ENCODE peak calls at places on chromosomes 7 and 10, in five cellular contexts. R, Y, S, J and E are unnamed samples. For H3K36me3 and H3K4me1, the result is how much of the 10 kb centered on the place peaks cover.

GRCh38 chr7:50268990-50269389 is 35.5 kb upstream of the IKZF1 start:
- DNase-seq in J (no peak), Y (no peak), R (no peak), S (no peak), E (no peak)

GRCh38 chr7:114879554-114879953 is 42.3 kb upstream of the MDFIC start:
- DNase-seq in Y (peak), J (no peak), S (no peak), R (peak), E (no peak)

GRCh38 chr7:27254625-27255024 is 12.0 kb downstream of the EVX1 start:
- DNase-seq in Y (no peak), S (no peak), J (no peak), R (peak), E (no peak)

GRCh38 chr7:121012919-121013318 is 24.4 kb downstream of the CPED1 start:
- DNase-seq in Y (no peak), J (no peak), R (no peak), S (no peak), E (no peak)

GRCh38 chr7:43465581-43466554 is 117.0 kb upstream of the STK17A start:
- DNase-seq in J (no peak), Y (no peak), S (no peak), R (peak), E (no peak)

GRCh38 chr10:58963723-58964124 is 212.7 kb upstream of the PHYHIPL start:
- DNase-seq in J (no peak), R (no peak), S (no peak), Y (no peak), E (no peak)

GRCh38 chr7:43508434-43508833 is 74.5 kb upstream of the STK17A start:
- DNase-seq in J (peak), Y (no peak), R (no peak), S (no peak), E (no peak)

GRCh38 chr10:59222788-59223187 is 46.3 kb downstream of the PHYHIPL start:
- DNase-seq in Y (peak), J (no peak), R (peak), S (no peak), E (no peak)

GRCh38 chr7:36280840-36281812 is 108.5 kb upstream of the ANLN start:
- DNase-seq in J (no peak), R (peak), Y (peak), S (peak), E (no peak)

GRCh38 chr10:86785021-86785420 is 28.6 kb downstream of the BMPR1A start:
- DNase-seq in S (no peak), R (no peak), J (no peak), Y (peak), E (no peak)

GRCh38 chr10:127006453-127006852 is 101.2 kb downstream of the DOCK1 start:
- DNase-seq in J (no peak), R (no peak), Y (no peak), S (no peak), E (no peak)

GRCh38 chr10:126997801-126998590 is 92.8 kb downstream of the DOCK1 start:
- DNase-seq in R (no peak), S (no peak), Y (no peak), J (no peak), E (no peak)

GRCh38 chr10:127003032-127003685 is 97.9 kb downstream of the DOCK1 start:
- DNase-seq in J (no peak), R (no peak), Y (no peak), S (no peak), E (no peak)

GRCh38 chr10:127000598-127000997 is 95.4 kb downstream of the DOCK1 start:
- DNase-seq in S (no peak), J (no peak), R (no peak), Y (no peak), E (no peak)
- H3K36me3 ChIP-seq in S (under half), J (under half), R (under half), Y (half or more), E (under half)

GRCh38 chr10:35390441-35390840 is 54.1 kb downstream of the CCNY start:
- DNase-seq in J (no peak), S (no peak), R (no peak), Y (no peak), E (no peak)

GRCh38 chr10:35387768-35388167 is 51.5 kb downstream of the CCNY start:
- DNase-seq in Y (peak), S (no peak), R (peak), J (no peak), E (no peak)

GRCh38 chr10:35386594-35387174 is 50.4 kb downstream of the CCNY start:
- DNase-seq in J (no peak), S (no peak), Y (peak), R (no peak), E (no peak)

GRCh38 chr10:35388682-35389081 is 52.4 kb downstream of the CCNY start:
- DNase-seq in Y (no peak), R (no peak), S (no peak), J (no peak), E (no peak)

DNA sequence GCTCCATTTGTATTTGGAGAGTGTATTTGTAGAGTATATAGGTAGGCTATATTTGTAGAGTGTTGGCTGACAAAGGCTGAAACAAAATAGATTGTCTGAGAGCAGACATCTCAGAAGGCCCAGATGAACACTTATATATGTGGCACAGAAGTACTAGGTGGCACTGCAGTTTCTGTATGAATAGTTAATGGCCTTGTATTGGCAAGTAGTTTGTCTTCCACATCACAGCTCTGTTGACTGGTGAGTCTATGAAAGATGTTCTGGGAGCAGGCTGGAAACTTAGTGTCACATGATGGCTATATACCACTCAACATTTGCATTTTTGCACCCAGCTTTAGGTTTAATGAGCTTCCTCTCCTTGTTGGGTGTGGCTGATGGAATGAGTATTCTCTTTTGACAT is 51.9 kb downstream of the CCNY start:
- DNase-seq in S (no peak), R (no peak), Y (no peak), J (no peak), E (no peak)
- H3K4me1 ChIP-seq in S (under half), R (under half), Y (under half), J (under half), E (under half)

DNA sequence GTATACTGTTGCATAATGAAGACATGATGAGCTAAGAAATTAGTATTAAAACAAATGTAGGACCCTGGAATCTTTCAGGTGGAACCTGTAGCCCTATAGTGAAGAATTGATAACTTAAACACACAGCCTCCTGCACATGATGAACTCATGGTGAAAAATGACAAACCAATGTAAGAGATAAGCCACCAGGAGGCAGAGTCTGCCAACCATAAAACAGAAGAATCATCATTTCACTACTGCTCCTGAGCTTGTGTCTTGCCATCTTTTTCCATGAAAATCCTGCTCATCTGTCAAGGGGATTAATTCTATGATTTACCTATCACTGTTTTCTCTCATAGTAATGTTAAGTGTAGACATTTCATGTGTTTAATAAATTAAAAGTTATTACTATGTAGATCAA is 363.9 kb downstream of the MALRD1 start:
- DNase-seq in S (no peak), R (peak), J (no peak), Y (peak), E (no peak)
- H3K4me3 ChIP-seq in S (no peak), R (no peak), J (no peak), Y (no peak), E (no peak)

GRCh38 chr7:249979-250378 is 40.0 kb upstream of the FOXL3 start:
- DNase-seq in R (no peak), J (no peak), S (no peak), Y (no peak), E (no peak)
- H3K36me3 ChIP-seq in R (under half), J (under half), S (under half), Y (half or more), E (under half)

DNA sequence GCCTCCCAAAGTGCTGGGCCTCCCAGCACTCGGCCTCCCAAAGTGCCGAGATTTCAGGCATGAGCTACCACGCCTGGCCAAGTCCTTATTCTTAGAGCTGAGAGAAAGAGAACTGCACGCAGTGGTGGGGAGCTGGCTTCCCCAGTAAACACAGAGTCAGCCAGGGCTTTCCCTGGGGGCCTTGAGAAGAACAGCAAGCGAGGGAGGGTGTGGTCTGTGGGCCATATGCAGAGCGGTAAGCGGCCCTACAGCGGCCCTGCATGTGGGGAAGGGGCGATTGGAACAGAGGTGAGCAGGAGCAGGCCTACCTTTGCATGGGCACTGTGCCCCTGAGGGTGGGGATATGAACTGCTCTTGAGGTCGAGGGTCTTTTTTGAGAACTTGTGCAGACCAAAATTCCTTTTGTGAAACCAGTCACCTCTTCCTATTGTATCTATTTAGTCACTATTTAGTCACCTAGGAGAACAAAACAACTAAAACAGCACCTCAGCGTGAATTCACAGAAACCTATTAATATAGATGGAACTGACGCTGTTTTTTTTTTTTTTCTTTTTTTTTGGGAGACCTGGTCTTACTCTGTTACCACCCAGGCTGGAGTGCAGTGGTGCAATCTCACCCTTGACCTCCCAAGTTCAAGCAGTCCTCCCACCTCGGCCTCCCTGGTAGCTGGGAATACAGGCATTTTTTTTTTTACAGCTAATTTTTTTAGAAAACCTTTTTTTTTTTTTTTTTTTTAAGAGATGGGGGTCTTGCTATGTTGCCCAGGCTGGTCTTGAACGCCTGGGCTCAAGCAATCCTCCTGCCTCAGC is 36.9 kb upstream of the SH2D4B start:
- DNase-seq in S (no peak), Y (no peak), J (no peak), R (no peak), E (peak)
- H3K4me1 ChIP-seq in S (half or more), Y (half or more), J (under half), R (under half), E (half or more)

DNA sequence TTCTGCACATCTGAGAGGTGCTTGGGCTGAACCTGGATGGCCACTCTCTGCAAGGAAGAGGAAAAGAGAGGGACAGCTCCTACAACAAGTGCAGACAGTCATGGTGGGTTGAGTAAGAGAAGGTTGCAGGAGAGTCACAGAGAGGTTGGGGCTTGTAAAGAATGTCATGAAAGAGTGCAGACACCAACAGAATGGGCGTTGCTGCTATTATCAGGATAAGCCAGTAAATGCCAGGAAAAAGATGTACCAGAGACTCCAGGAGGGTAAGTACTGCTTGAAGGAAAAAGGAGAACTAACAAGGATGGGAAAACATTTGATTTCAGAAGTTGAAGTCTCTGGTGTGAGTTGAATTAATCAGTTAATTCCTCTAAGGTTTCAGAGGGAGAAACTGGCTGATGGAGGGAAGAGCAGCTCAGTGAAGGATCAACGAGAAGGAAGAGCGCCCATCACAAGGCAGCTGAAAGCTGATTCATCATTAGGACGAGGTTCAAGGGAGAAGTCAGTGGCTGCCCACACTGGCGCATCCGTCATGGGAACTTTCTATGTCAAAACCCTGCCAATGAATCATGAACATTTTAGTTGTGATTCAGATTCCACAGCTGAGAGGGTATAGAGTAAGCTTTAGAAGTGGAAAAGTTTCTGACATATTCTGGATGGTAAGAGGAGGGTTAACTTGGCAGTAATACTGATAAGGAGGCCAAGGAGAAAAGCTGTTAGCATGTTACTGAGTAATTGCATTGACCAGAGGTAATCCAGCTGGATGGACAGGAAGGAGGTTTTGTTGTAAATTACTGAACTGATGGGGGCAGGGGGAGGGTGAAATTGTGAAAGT is 78.0 kb upstream of the NRP1 start:
- DNase-seq in R (peak), J (no peak), S (no peak), Y (peak), E (no peak)
- H3K4me3 ChIP-seq in R (peak), J (no peak), S (no peak), Y (peak), E (no peak)

DNA sequence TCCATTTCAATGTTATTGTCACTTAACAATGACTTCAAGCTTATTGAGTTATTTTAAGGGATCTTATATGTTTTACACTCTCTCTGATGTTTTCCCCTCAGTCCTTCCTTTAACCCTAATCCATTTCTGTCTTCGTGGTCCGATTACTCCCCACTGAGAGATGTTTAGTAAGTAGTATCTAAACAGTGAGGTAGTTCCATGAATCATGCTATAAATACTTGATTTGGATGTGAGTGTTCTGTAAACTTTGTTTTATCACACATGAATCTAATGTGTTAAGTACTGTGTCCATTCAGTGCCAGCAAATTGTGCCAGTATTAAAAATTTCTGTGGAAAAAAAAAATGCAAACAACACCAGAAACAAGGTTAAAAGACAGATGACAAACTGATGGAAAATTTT is 18.6 kb downstream of the RPP30 start:
- DNase-seq in Y (no peak), S (no peak), R (peak), J (no peak), E (no peak)
- H3K36me3 ChIP-seq in Y (half or more), S (under half), R (under half), J (half or more), E (under half)

GRCh38 chr7:134802762-134803161 is 23.3 kb downstream of the CALD1 start:
- DNase-seq in J (no peak), Y (no peak), S (no peak), R (no peak), E (no peak)
- H3K4me1 ChIP-seq in J (under half), Y (under half), S (under half), R (half or more), E (under half)

GRCh38 chr10:133460208-133460769 is 6.5 kb downstream of the SCART1 start:
- DNase-seq in Y (no peak), R (no peak), S (no peak), J (no peak), E (no peak)

GRCh38 chr10:133459454-133460207 is 5.9 kb downstream of the SCART1 start:
- DNase-seq in J (no peak), S (no peak), R (no peak), Y (no peak), E (no peak)

GRCh38 chr10:133462512-133463305 is 9.0 kb downstream of the SCART1 start:
- DNase-seq in Y (no peak), R (no peak), J (no peak), S (no peak), E (no peak)

GRCh38 chr10:133461027-133461426 is 7.3 kb downstream of the SCART1 start:
- DNase-seq in J (no peak), Y (no peak), R (no peak), S (no peak), E (no peak)

DNA sequence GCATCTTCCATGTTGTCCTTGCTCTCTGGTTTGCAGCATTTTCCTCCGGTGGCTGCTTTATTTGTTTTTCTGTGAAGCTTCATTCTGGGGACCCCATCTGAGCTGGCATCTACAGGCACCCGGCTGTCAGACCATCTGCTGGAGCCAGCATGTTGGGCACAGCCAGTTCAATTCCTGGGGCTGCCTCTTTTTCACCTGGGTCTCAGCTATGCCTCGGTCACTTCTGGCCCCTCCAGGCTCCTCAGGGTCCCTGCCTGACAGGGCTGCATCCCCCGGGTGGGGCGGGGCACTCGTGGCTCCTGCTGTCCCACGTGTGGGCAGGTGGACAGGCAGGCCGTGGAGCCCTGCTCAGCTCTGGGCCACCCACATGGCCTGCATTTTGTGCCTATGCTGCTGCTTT is 8.1 kb downstream of the SCART1 start:
- DNase-seq in S (no peak), R (no peak), Y (no peak), J (no peak), E (no peak)
- H3K4me3 ChIP-seq in S (no peak), R (no peak), Y (no peak), J (no peak), E (no peak)

GRCh38 chr7:77734590-77735421 is 38.5 kb downstream of the RSBN1L start:
- DNase-seq in J (no peak), S (no peak), R (no peak), Y (no peak), E (no peak)
- H3K36me3 ChIP-seq in J (under half), S (under half), R (under half), Y (under half), E (under half)